ENCODE peak calls at places on chromosomes 12 and 14, in seven cellular contexts. C is activated T-helper 1 cell treated with anti-CD3 and anti-CD28 coated beads, Interleukin-2, amount 50 U/mL, for 16 hours; B is stimulated activated CD8-positive, alpha-beta memory T cell treated with anti-CD3 and anti-CD28 coated beads, Interleukin-2, amount 100 ng/mL, for 1 hour; P is pancreas; G is activated B cell treated with CpG ODN at 0.5 μM for 24 hours; L is A549; R is NCI-H774. Z is an unnamed sample.

GRCh38 chr12:79300199-79300568 is 390.6 kb downstream of the PAWR start:
- DNase-seq in P (no peak), R (no peak), L (peak; percentile 100), C (no peak), B (no peak), G (no peak), Z (no peak)

GRCh38 chr12:75977952-75978671 is 53.5 kb downstream of the PHLDA1 start:
- DNase-seq in R (no peak), B (peak; percentile 54), C (peak; percentile 67), G (peak; percentile 23), P (peak; percentile 76), L (peak; percentile 100), Z (peak; percentile 99)

GRCh38 chr12:125001636-125002035 is 8.2 kb downstream of the BRI3BP start:
- DNase-seq in P (no peak), L (no peak), B (no peak), C (no peak), G (no peak), R (no peak), Z (no peak)

GRCh38 chr14:99203801-99204200 is 68.2 kb downstream of the BCL11B start:
- DNase-seq in C (no peak), P (no peak), B (no peak), L (no peak), R (no peak), G (no peak), Z (no peak)

GRCh38 chr12:109092484-109093021 is 719 bp downstream of the ALKBH2 start:
- DNase-seq in B (no peak), G (no peak), R (no peak), L (no peak), P (no peak), C (no peak), Z (no peak)

GRCh38 chr14:104399432-104400155 is 180.0 kb upstream of the C14orf180 start:
- DNase-seq in C (no peak), L (no peak), B (no peak), R (no peak), G (no peak), P (no peak), Z (no peak)

GRCh38 chr12:213527-213932 is 427 bp downstream of the SLC6A12 start:
- DNase-seq in L (no peak), P (no peak), C (no peak), B (no peak), G (no peak), R (no peak), Z (no peak)

GRCh38 chr14:22303589-22304195 is 285.3 kb downstream of the DAD1 start:
- DNase-seq in C (no peak), L (no peak), B (no peak), G (no peak), R (no peak), P (no peak), Z (peak; percentile 44)

GRCh38 chr12:13173537-13173936 is 23.0 kb upstream of the EMP1 start:
- DNase-seq in G (peak; percentile 20), P (peak; percentile 41), B (no peak), L (no peak), C (no peak), R (no peak), Z (no peak)

GRCh38 chr14:89283327-89284060 is 133.5 kb downstream of the FOXN3 start:
- DNase-seq in C (no peak), R (no peak), B (no peak), G (no peak), L (no peak), P (no peak), Z (no peak)

GRCh38 chr12:62542814-62543213 is 76.2 kb downstream of the MON2 start:
- DNase-seq in P (no peak), C (no peak), B (no peak), G (no peak), L (no peak), R (no peak), Z (no peak)

GRCh38 chr12:19614601-19615442 is 175.5 kb downstream of the AEBP2 start:
- DNase-seq in B (no peak), G (no peak), C (no peak), R (no peak), L (no peak), P (no peak), Z (no peak)

GRCh38 chr12:104975621-104976343 is 10.3 kb upstream of the NOPCHAP1 start:
- DNase-seq in C (no peak), R (no peak), P (no peak), L (no peak), G (no peak), B (no peak), Z (no peak)

GRCh38 chr14:71555654-71556559 is 376.3 kb upstream of the RGS6 start:
- DNase-seq in L (no peak), C (peak; percentile 31), B (peak; percentile 16), G (no peak), R (no peak), P (no peak), Z (no peak)

GRCh38 chr14:51086044-51086443 is 8.9 kb downstream of the TRIM9 start:
- DNase-seq in L (no peak), B (no peak), C (no peak), G (no peak), P (no peak), R (no peak), Z (no peak)

GRCh38 chr14:61102549-61103466 is 121.8 kb downstream of the SLC38A6 start:
- DNase-seq in L (peak; percentile 85), C (no peak), B (no peak), R (no peak), P (no peak), G (no peak), Z (no peak)

GRCh38 chr14:57747036-57747435 is 118.9 kb downstream of the SLC35F4 start:
- DNase-seq in C (no peak), L (peak; percentile 18), P (peak; percentile 61), B (no peak), G (no peak), R (no peak), Z (no peak)

GRCh38 chr14:27613102-27613501 is 1015.3 kb upstream of the NOVA1 start:
- DNase-seq in C (no peak), B (no peak), P (no peak), R (no peak), G (no peak), L (no peak), Z (no peak)

GRCh38 chr12:128643106-128643651 is 180.6 kb downstream of the SLC15A4 start:
- DNase-seq in G (no peak), B (no peak), P (no peak), R (no peak), C (no peak), L (no peak), Z (no peak)

GRCh38 chr12:118190266-118190665 is 54.3 kb downstream of the PEBP1 start:
- DNase-seq in B (no peak), G (no peak), C (no peak), P (peak; percentile 31), L (no peak), R (no peak), Z (no peak)

GRCh38 chr12:121894633-121895032 is 6.0 kb downstream of the PSMD9 start:
- DNase-seq in C (no peak), P (no peak), B (no peak), G (no peak), L (peak; percentile 72), R (no peak), Z (peak; percentile 17)

GRCh38 chr14:88326352-88327103 is 3.5 kb upstream of the KCNK10 start:
- DNase-seq in R (no peak), L (no peak), C (no peak), P (no peak), B (no peak), G (no peak), Z (no peak)

GRCh38 chr12:123152823-123153222 is 1.9 kb upstream of the PITPNM2 start:
- DNase-seq in C (no peak), L (no peak), G (no peak), P (no peak), B (no peak), R (no peak), Z (no peak)

GRCh38 chr14:21384494-21384851 is 654 bp upstream of the SUPT16H start:
- DNase-seq in P (no peak), R (no peak), B (no peak), G (no peak), C (no peak), L (no peak), Z (no peak)

Z was measured in SW 1271.